ENCODE peak calls at places on chromosome X, in six cellular contexts. D is breast epithelium, U is GM12891, R is transverse colon, G is GM23338, W is HCT116. M is an unnamed sample.

GRCh38 chrX:136046295-136046894 is 61.2 kb downstream of the SLC9A6 start:
- DNase-seq in D (no peak), U (no peak), R (no peak), G (no peak), W (no peak), M (no peak)

GRCh38 chrX:28549839-28550238 is 37.4 kb upstream of the IL1RAPL1 start:
- DNase-seq in D (no peak), U (no peak), R (no peak), G (peak; percentile 21), W (no peak), M (no peak)

GRCh38 chrX:107450823-107451509 is 1.5 kb downstream of the FRMPD3 start:
- DNase-seq in D (no peak), U (no peak), R (no peak), G (peak; percentile 85), W (no peak), M (no peak)

GRCh38 chrX:134002921-134003615 is 17.7 kb upstream of the GPC3 start:
- DNase-seq in D (no peak), U (no peak), R (no peak), G (no peak), W (no peak), M (no peak)

GRCh38 chrX:77293331-77293995 is 153.7 kb upstream of the FGF16 start:
- DNase-seq in D (no peak), U (no peak), R (no peak), G (no peak), W (no peak), M (no peak)

GRCh38 chrX:21382715-21383114 is 8.5 kb downstream of the CNKSR2 start:
- DNase-seq in D (no peak), U (no peak), R (no peak), G (no peak), W (peak; percentile 0), M (no peak)

GRCh38 chrX:130555341-130555740 is 153.6 kb downstream of the RBMX2 start:
- DNase-seq in D (no peak), U (no peak), R (no peak), G (no peak), W (no peak), M (no peak)

GRCh38 chrX:153495362-153495751 is 577 bp downstream of the BGN start:
- DNase-seq in D (no peak), U (no peak), R (no peak), G (no peak), W (no peak), M (no peak)

GRCh38 chrX:139720979-139721378 is 13.0 kb upstream of the MCF2 start:
- DNase-seq in D (no peak), U (no peak), R (no peak), G (no peak), W (no peak), M (no peak)

GRCh38 chrX:65750674-65751469 is 83.4 kb downstream of the MSN start:
- DNase-seq in D (no peak), U (no peak), R (peak; percentile 21), G (no peak), W (no peak), M (no peak)

GRCh38 chrX:275967-276587 is 5.1 kb upstream of the PLCXD1 start:
- DNase-seq in D (peak; percentile 78), U (peak; percentile 75), R (peak; percentile 84), G (peak; percentile 90), W (peak; percentile 37), M (peak; percentile 61)

DNA sequence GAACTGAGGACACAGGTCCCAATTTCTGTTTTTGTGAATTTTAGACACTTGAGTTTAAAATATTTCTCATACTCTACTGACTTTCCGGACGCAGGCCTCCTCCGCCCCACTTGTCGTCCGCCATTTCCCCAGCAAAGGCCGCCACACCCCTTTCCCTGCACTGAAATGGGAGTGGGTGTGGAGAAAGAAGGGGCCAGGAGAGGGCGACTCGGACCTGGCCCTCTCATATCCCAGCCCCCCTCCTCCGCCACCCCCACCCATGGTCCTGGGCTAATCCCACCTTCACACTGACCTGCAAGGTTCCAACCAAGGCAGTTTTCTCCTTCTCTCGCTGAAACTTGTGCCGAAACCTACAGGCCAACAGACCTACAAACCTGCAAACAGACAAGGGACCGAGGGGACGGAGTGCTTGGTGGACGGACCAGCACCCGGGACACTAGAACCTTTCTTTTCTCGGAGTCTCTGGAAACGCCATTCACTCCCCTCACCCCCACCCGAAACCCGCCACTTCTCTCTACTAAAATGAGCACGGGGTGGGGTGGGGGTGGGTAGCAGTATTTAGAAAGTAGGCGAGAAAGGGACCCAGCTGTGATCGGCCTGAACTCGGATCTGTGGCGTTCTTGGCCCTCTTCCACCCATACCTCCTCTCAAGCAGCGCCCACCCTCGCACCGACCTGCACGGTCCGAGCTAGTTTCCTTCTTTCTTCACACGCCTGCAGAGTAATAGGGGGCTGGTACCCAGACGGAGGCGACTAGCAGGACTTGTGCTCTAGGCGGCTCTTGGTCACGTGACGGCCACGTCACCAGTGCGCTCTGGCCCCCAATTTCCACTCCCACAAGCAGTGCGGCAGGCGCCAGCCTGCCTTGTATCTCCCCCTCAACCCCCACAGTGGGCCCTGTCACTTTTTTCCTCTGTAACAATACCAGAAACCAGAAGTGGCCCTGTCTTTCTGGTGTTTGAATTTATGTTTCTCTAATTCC is at the start of gene ARMCX6:
- DNase-seq in D (peak; percentile 74), U (peak; percentile 44), R (peak; percentile 80), G (peak; percentile 68), W (peak; percentile 40), M (peak; percentile 47)
- TF ChIP-seq POLR2AphosphoS5 in D (peak; percentile 57), U (peak; percentile 36), R (peak; percentile 19), G (peak; percentile 63), W (peak; percentile 63), M (peak; percentile 32)

DNA sequence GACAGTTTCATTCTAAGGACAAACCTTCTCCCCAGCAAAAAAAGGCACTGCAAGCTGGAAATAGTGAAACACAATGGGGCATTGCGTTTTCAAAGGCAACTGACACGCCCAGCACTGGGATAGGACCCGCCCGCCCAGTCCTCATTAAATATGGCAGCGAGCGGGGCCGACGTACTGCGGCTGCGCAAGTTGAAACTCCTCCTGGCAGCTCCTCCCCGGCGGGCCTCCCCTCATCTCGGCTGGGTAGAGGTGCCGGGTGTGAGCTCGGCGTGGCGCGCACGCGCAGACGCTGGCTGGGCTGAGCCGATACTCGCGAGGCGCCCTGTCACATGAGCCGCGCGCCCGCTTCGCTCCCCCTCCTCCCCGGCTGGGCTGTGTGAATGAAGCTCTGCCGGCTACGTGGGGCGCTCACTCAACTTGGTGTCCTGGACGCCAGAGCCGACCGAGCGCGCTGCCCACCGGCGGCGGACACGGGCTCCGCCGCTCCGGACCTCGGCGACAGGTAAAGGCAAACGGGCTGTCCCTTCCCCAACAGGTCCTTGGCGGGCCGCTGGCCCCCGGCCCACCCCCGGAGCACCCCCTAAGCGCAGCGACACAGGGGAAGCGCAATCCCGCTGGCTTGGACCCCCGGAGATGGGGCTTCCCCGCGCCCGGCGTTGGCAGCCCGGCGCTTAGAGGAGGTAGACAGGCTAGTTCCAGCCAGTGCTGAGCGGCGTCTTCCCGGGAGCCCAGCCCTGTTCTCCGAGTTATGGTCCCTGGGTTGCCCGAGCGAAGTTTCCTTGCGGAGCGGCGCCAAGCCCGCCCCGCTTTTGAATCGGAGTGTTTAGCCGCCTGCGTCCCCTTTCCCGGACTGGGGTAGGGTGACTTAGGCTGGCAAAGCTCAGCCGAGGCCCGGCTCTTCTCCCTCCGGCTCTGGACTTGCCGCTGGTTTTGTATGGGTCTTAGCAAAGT is at the start of gene CLCN5:
- DNase-seq in D (peak; percentile 94), U (peak; percentile 79), R (peak; percentile 96), G (peak; percentile 91), W (peak; percentile 85), M (peak; percentile 71)
- TF ChIP-seq POLR2AphosphoS5 in D (peak; percentile 34), U (peak; percentile 19), R (peak; percentile 59), G (no peak), W (peak; percentile 40), M (no peak)

GRCh38 chrX:19772306-19772705 is 115.1 kb downstream of the SH3KBP1 start:
- DNase-seq in D (no peak), U (no peak), R (no peak), G (peak; percentile 15), W (no peak), M (no peak)

GRCh38 chrX:19769467-19769866 is 117.9 kb downstream of the SH3KBP1 start:
- DNase-seq in D (no peak), U (no peak), R (no peak), G (no peak), W (no peak), M (no peak)

GRCh38 chrX:19775830-19776498 is 111.4 kb downstream of the SH3KBP1 start:
- DNase-seq in D (no peak), U (no peak), R (no peak), G (no peak), W (no peak), M (no peak)

GRCh38 chrX:19774905-19775304 is 112.5 kb downstream of the SH3KBP1 start:
- DNase-seq in D (no peak), U (no peak), R (no peak), G (no peak), W (no peak), M (no peak)

DNA sequence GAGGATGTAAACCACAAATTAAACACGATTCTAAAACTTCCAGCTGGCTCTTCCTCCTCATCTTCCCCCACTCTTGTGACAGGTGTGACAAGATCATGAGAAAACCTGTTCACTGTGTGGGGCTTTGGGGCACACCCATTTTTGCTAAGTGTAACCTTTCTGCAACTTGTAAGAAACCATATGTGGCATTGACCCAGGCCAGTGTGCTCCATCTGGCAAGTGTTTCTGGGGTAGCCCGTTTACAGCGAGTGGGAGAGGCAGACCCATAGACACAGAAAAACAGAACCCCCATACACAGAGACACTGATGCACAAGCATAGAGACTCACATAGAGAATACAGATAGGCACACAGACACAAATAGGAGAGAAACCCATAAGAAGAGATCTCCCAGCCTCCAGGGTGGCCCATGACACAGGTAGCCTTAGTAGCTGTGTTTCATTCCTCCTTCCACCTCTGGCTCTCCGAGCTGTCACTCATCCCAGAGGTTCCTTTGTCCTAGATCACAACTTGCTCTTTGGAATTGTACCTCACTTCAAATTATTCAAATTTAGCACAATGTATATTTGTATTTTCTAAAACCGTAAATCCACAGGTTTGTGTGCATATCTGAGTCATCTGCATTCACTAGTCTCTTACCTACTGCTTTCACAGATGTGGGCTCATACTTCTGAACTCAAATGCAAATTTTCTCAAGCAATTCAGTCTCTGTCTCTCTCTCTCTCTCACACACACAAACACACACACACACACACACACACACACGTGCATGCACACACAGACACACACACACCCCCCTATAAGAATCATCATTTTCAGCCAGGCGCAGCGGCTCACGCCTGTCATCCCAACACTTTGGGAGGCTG is 114.4 kb downstream of the SH3KBP1 start:
- DNase-seq in D (no peak), U (no peak), R (no peak), G (no peak), W (no peak), M (no peak)
- TF ChIP-seq POLR2AphosphoS5 in D (no peak), U (no peak), R (no peak), G (no peak), W (no peak), M (no peak)

GRCh38 chrX:13658602-13659001 is 5.7 kb downstream of the TCEANC start:
- DNase-seq in D (no peak), U (no peak), R (no peak), G (peak; percentile 65), W (peak; percentile 35), M (no peak)
- TF ChIP-seq POLR2AphosphoS5 in D (no peak), U (no peak), R (no peak), G (no peak), W (no peak), M (no peak)

GRCh38 chrX:118182050-118182449 is 65.4 kb upstream of the KLHL13 start:
- DNase-seq in D (no peak), U (no peak), R (no peak), G (no peak), W (no peak), M (no peak)
- TF ChIP-seq POLR2AphosphoS5 in D (no peak), U (no peak), R (no peak), G (no peak), W (no peak), M (no peak)